ENCODE peak calls at places on chromosomes 4 and X, in seven cellular contexts. Q is GM23248; L is CD4-positive, alpha-beta memory T cell; S is psoas muscle; W is HCT116; V is OCI-LY7; X is right lobe of liver. R is an unnamed sample. For H3K4me1, the result is how much of the 10 kb centered on the place peaks cover.

GRCh38 chrX:1442016-1442665 is 10.6 kb downstream of the ASMTL start:
- DNase-seq in Q (no peak), L (no peak), S (no peak), W (no peak), V (no peak), X (peak), R (no peak)

GRCh38 chrX:141341341-141341740 is 99.0 kb upstream of the SPANXC start:
- DNase-seq in Q (peak), L (no peak), S (no peak), W (no peak), V (no peak), X (no peak), R (no peak)

GRCh38 chrX:99078301-99078700 is 1331.8 kb downstream of the PCDH19 start:
- DNase-seq in Q (no peak), L (no peak), S (peak), W (no peak), V (no peak), X (no peak), R (no peak)

GRCh38 chrX:12390301-12390700 is 252.0 kb downstream of the FRMPD4 start:
- DNase-seq in Q (peak), L (no peak), S (no peak), W (no peak), V (no peak), X (no peak), R (no peak)

GRCh38 chr4:4455199-4455865 is 68.4 kb downstream of the NSG1 start:
- DNase-seq in Q (no peak), L (no peak), S (no peak), W (no peak), V (peak), X (no peak), R (no peak)

GRCh38 chrX:151177141-151178027 is 1.0 kb downstream of the GPR50 start:
- DNase-seq in Q (no peak), L (no peak), S (no peak), W (no peak), V (no peak), X (no peak), R (no peak)

GRCh38 chr4:147480891-147481576 is at the start of gene EDNRA:
- DNase-seq in Q (peak), L (no peak), S (peak), W (no peak), V (no peak), X (no peak), R (peak)

GRCh38 chrX:46588263-46588662 is 14.7 kb downstream of the CHST7 start:
- DNase-seq in Q (peak), L (peak), S (peak), W (no peak), V (peak), X (no peak), R (no peak)

GRCh38 chrX:108399427-108400165 is 38.6 kb downstream of the COL4A6 start:
- DNase-seq in Q (peak), L (no peak), S (no peak), W (no peak), V (no peak), X (no peak), R (no peak)

GRCh38 chr4:627347-627746 is 2.0 kb downstream of the PDE6B start:
- DNase-seq in Q (no peak), L (no peak), S (no peak), W (no peak), V (no peak), X (peak), R (no peak)

GRCh38 chr4:107243141-107243779 is 207.1 kb upstream of the DKK2 start:
- DNase-seq in Q (peak), L (no peak), S (peak), W (no peak), V (no peak), X (no peak), R (no peak)

GRCh38 chr4:130043796-130044195 is 947.8 kb downstream of the C4orf33 start:
- DNase-seq in Q (no peak), L (no peak), S (no peak), W (no peak), V (no peak), X (no peak), R (no peak)

GRCh38 chr4:89434364-89434988 is 126.9 kb upstream of the GPRIN3 start:
- DNase-seq in Q (peak), L (peak), S (no peak), W (peak), V (peak), X (no peak), R (no peak)

GRCh38 chrX:15834827-15835595 is 19.6 kb downstream of the AP1S2 start:
- DNase-seq in Q (no peak), L (no peak), S (no peak), W (no peak), V (no peak), X (no peak), R (no peak)

GRCh38 chrX:77432998-77433397 is 14.2 kb upstream of the FGF16 start:
- DNase-seq in Q (no peak), L (no peak), S (no peak), W (no peak), V (no peak), X (no peak), R (no peak)

DNA sequence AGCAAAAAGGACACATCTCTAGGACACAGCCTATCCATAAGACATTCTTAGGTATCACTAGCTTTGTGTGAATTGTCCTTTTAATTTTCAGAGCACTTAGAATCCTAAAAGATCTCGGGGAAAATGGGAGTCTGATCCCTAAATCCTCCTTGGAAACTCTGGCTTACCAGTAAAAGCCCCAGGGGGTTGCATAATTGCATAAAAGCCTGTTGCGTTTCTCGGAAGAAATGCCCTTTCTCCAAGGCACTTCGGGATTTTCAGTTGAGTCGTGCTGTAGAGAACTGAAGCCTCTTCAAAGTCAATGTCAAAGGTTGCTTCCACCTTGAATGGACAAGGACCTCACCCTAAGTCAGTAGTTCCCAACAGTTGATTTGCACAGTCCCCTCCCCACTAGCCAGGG is 20.8 kb downstream of the FAM184B start:
- DNase-seq in Q (no peak), L (no peak), S (no peak), W (no peak), V (no peak), X (no peak), R (peak)
- H3K4me3 ChIP-seq in Q (no peak), L (no peak), S (no peak), W (no peak), V (no peak), X (no peak), R (no peak)

GRCh38 chrX:54419559-54420302 is 20.5 kb upstream of the TSR2 start:
- DNase-seq in Q (no peak), L (no peak), S (no peak), W (no peak), V (no peak), X (peak), R (no peak)
- H3K4me1 ChIP-seq in Q (under half), L (under half), S (under half), W (under half), V (under half), X (under half), R (under half)

DNA sequence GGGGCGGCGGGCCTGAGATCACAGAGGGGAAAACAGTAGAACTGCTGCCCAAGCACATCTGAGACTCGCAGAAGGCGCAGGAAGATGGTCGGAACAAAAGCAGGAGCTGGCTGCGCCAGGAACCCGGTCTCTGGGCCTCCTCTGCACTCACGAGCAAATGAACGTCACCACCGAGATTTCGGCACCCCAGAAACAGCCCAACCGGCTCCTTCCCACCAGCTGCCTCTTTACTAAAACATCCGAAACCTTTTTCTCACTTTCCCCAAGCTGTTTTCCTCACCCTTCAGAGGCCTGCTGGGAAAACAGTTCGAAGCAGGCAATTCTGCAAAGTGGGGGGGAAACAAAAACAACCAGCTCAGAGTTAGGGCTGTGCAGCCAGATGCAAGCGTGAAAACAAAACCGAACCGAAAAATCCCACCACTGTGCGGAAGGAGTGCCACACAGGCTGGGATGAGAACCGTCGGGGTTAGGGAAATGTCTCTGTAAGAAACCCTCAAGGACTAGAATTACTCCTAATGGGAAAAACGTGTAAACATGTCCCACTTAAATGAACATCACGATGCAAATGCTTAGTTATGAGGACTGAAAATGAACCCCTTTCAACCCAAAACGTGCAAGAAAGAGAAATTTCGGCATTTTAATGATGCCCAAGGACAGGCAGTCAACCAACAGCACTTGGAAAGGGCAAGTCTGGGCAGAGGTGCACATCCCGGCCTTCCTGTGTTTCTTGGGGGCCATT is 15.9 kb downstream of the DHRSX start:
- DNase-seq in Q (peak), L (no peak), S (no peak), W (no peak), V (no peak), X (no peak), R (no peak)
- H3K4me3 ChIP-seq in Q (peak), L (no peak), S (peak), W (no peak), V (no peak), X (no peak), R (no peak)

GRCh38 chr4:152554742-152555141 is 18.9 kb upstream of the FBXW7 start:
- DNase-seq in Q (no peak), L (no peak), S (no peak), W (no peak), V (no peak), X (no peak), R (no peak)

GRCh38 chr4:152559641-152560040 is 23.7 kb upstream of the FBXW7 start:
- DNase-seq in Q (no peak), L (no peak), S (no peak), W (no peak), V (no peak), X (no peak), R (no peak)

GRCh38 chr4:152556814-152557213 is 20.9 kb upstream of the FBXW7 start:
- DNase-seq in Q (no peak), L (no peak), S (no peak), W (no peak), V (no peak), X (no peak), R (no peak)

DNA sequence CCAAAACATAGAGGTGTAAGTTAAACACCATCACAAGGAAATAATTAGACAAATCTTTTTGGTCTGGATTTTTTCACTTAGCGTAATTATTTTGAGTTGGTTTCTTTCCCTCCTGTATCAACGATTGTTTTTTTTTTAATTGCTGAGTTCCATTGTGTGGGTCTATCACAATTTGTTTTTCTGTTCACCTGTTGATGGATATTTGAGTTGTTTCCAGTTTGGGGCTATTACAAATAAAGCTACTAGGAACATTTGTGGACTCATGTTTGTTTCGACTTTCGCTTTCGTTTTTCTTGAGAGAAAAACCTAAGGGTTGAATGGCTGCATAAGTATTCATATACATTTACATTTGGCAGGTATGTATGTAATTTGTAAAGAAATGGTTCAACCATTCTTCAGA is 20.4 kb upstream of the FBXW7 start:
- DNase-seq in Q (no peak), L (no peak), S (no peak), W (no peak), V (peak), X (no peak), R (no peak)
- H3K4me1 ChIP-seq in Q (under half), L (half or more), S (under half), W (under half), V (half or more), X (under half), R (under half)

GRCh38 chr4:7839856-7840255 is 99.8 kb downstream of the AFAP1 start:
- DNase-seq in Q (peak), L (no peak), S (no peak), W (no peak), V (no peak), X (no peak), R (no peak)

GRCh38 chr4:7838136-7838782 is 101.4 kb downstream of the AFAP1 start:
- DNase-seq in Q (no peak), L (no peak), S (no peak), W (no peak), V (no peak), X (no peak), R (no peak)

GRCh38 chr4:7842384-7843279 is 97.0 kb downstream of the AFAP1 start:
- DNase-seq in Q (peak), L (no peak), S (peak), W (peak), V (no peak), X (no peak), R (no peak)

GRCh38 chr4:7843831-7844230 is 95.8 kb downstream of the AFAP1 start:
- DNase-seq in Q (no peak), L (no peak), S (no peak), W (no peak), V (no peak), X (no peak), R (no peak)

DNA sequence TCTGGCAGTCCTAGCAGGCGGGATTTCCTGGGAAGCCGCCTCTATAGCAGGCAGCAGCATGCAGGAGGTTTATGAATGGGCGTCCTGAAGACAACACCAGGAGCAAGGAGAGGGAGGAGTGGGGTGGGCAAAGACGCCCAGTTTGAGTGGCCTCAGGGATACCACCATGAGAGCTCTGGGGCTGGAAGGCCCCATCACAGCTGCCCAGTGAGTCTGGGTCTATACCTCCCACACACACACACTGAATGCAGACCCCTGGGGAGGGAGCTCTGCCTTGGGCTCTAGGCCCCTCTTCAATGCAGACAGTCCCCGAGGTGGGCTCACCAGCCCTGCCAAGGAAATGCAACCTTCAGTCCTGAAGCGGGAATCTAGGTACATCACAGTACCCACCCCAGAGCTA is 98.6 kb downstream of the AFAP1 start:
- DNase-seq in Q (no peak), L (no peak), S (no peak), W (no peak), V (no peak), X (no peak), R (no peak)
- H3K4me3 ChIP-seq in Q (no peak), L (no peak), S (no peak), W (no peak), V (no peak), X (no peak), R (no peak)

GRCh38 chr4:121951570-121952110 is at the start of gene TRPC3:
- DNase-seq in Q (peak), L (peak), S (peak), W (no peak), V (peak), X (peak), R (no peak)

GRCh38 chr4:121953860-121954259 is 2.0 kb upstream of the TRPC3 start:
- DNase-seq in Q (no peak), L (no peak), S (no peak), W (no peak), V (no peak), X (no peak), R (no peak)

GRCh38 chr4:121950212-121950679 is 1.6 kb downstream of the TRPC3 start:
- DNase-seq in Q (peak), L (peak), S (peak), W (peak), V (peak), X (peak), R (peak)

GRCh38 chr4:121952290-121952689 is 430 bp upstream of the TRPC3 start:
- DNase-seq in Q (no peak), L (no peak), S (no peak), W (no peak), V (no peak), X (no peak), R (no peak)

GRCh38 chr4:121950680-121951569 is 935 bp downstream of the TRPC3 start:
- DNase-seq in Q (peak), L (peak), S (peak), W (no peak), V (no peak), X (peak), R (no peak)
- H3K4me1 ChIP-seq in Q (under half), L (under half), S (under half), W (under half), V (under half), X (under half), R (under half)

GRCh38 chr4:8870647-8871416 is 807 bp downstream of the HMX1 start:
- DNase-seq in Q (no peak), L (no peak), S (no peak), W (no peak), V (no peak), X (no peak), R (no peak)
- H3K4me3 ChIP-seq in Q (no peak), L (no peak), S (no peak), W (no peak), V (no peak), X (no peak), R (peak)

R was measured in NT2/D1.